ENCODE peak calls at places on chromosome 18, in four cellular contexts. One of them, this sample, is unnamed.

GRCh38 chr18:8474661-8475060 is 134.6 kb upstream of the RAB12 start:
- DNase-seq in stimulated activated naive B cell treated with anti-CD40 and anti-IgM and Interleukin-4, amounts not matched to agents 10 μg/mL and 1 μg/mL and 100 μg/mL, for 72 hours: no peak
- DNase-seq in left ventricle myocardium inferior: no peak
- DNase-seq in myocyte: no peak
- DNase-seq in this sample: no peak

GRCh38 chr18:22223263-22223960 is 54.0 kb downstream of the GATA6 start:
- DNase-seq in left ventricle myocardium inferior: peak
- DNase-seq in stimulated activated naive B cell treated with anti-CD40 and anti-IgM and Interleukin-4, amounts not matched to agents 10 μg/mL and 1 μg/mL and 100 μg/mL, for 72 hours: no peak
- DNase-seq in myocyte: peak
- DNase-seq in this sample: no peak

GRCh38 chr18:3726241-3726951 is 276.4 kb downstream of the TGIF1 start:
- DNase-seq in stimulated activated naive B cell treated with anti-CD40 and anti-IgM and Interleukin-4, amounts not matched to agents 10 μg/mL and 1 μg/mL and 100 μg/mL, for 72 hours: no peak
- DNase-seq in left ventricle myocardium inferior: no peak
- DNase-seq in myocyte: no peak
- DNase-seq in this sample: no peak

GRCh38 chr18:76859474-76860339 is 37.4 kb downstream of the ZNF236 start:
- DNase-seq in stimulated activated naive B cell treated with anti-CD40 and anti-IgM and Interleukin-4, amounts not matched to agents 10 μg/mL and 1 μg/mL and 100 μg/mL, for 72 hours: no peak
- DNase-seq in myocyte: no peak
- DNase-seq in left ventricle myocardium inferior: no peak
- DNase-seq in this sample: no peak

GRCh38 chr18:53991805-53992204 is 232.7 kb downstream of the MBD2 start:
- DNase-seq in myocyte: peak
- DNase-seq in stimulated activated naive B cell treated with anti-CD40 and anti-IgM and Interleukin-4, amounts not matched to agents 10 μg/mL and 1 μg/mL and 100 μg/mL, for 72 hours: no peak
- DNase-seq in left ventricle myocardium inferior: no peak
- DNase-seq in this sample: no peak

GRCh38 chr18:55920063-55920462 is 332.1 kb upstream of the TCF4 start:
- DNase-seq in myocyte: no peak
- DNase-seq in left ventricle myocardium inferior: no peak
- DNase-seq in stimulated activated naive B cell treated with anti-CD40 and anti-IgM and Interleukin-4, amounts not matched to agents 10 μg/mL and 1 μg/mL and 100 μg/mL, for 72 hours: no peak
- DNase-seq in this sample: no peak

GRCh38 chr18:12921178-12921577 is 26.6 kb upstream of the SEH1L start:
- DNase-seq in left ventricle myocardium inferior: no peak
- DNase-seq in myocyte: no peak
- DNase-seq in stimulated activated naive B cell treated with anti-CD40 and anti-IgM and Interleukin-4, amounts not matched to agents 10 μg/mL and 1 μg/mL and 100 μg/mL, for 72 hours: no peak
- DNase-seq in this sample: no peak

GRCh38 chr18:72283148-72283925 is 260.8 kb downstream of the CBLN2 start:
- DNase-seq in left ventricle myocardium inferior: no peak
- DNase-seq in stimulated activated naive B cell treated with anti-CD40 and anti-IgM and Interleukin-4, amounts not matched to agents 10 μg/mL and 1 μg/mL and 100 μg/mL, for 72 hours: no peak
- DNase-seq in myocyte: no peak
- DNase-seq in this sample: no peak

GRCh38 chr18:63255435-63255834 is 64.1 kb downstream of the BCL2 start:
- DNase-seq in stimulated activated naive B cell treated with anti-CD40 and anti-IgM and Interleukin-4, amounts not matched to agents 10 μg/mL and 1 μg/mL and 100 μg/mL, for 72 hours: no peak
- DNase-seq in myocyte: no peak
- DNase-seq in left ventricle myocardium inferior: no peak
- DNase-seq in this sample: no peak

GRCh38 chr18:56108486-56109367 is 520.7 kb upstream of the TCF4 start:
- DNase-seq in left ventricle myocardium inferior: no peak
- DNase-seq in stimulated activated naive B cell treated with anti-CD40 and anti-IgM and Interleukin-4, amounts not matched to agents 10 μg/mL and 1 μg/mL and 100 μg/mL, for 72 hours: no peak
- DNase-seq in myocyte: no peak
- DNase-seq in this sample: no peak

GRCh38 chr18:21991897-21992296 is 177.5 kb upstream of the GATA6 start:
- DNase-seq in stimulated activated naive B cell treated with anti-CD40 and anti-IgM and Interleukin-4, amounts not matched to agents 10 μg/mL and 1 μg/mL and 100 μg/mL, for 72 hours: no peak
- DNase-seq in myocyte: no peak
- DNase-seq in left ventricle myocardium inferior: no peak
- DNase-seq in this sample: no peak

GRCh38 chr18:45724591-45724990 is 610 bp downstream of the SLC14A1 start:
- DNase-seq in left ventricle myocardium inferior: no peak
- DNase-seq in stimulated activated naive B cell treated with anti-CD40 and anti-IgM and Interleukin-4, amounts not matched to agents 10 μg/mL and 1 μg/mL and 100 μg/mL, for 72 hours: no peak
- DNase-seq in myocyte: peak
- DNase-seq in this sample: no peak

GRCh38 chr18:4831127-4831526 is 365.9 kb downstream of the AKAIN1 start:
- DNase-seq in stimulated activated naive B cell treated with anti-CD40 and anti-IgM and Interleukin-4, amounts not matched to agents 10 μg/mL and 1 μg/mL and 100 μg/mL, for 72 hours: no peak
- DNase-seq in myocyte: no peak
- DNase-seq in left ventricle myocardium inferior: no peak
- DNase-seq in this sample: no peak

GRCh38 chr18:69567813-69568488 is 167.3 kb downstream of the DOK6 start:
- DNase-seq in stimulated activated naive B cell treated with anti-CD40 and anti-IgM and Interleukin-4, amounts not matched to agents 10 μg/mL and 1 μg/mL and 100 μg/mL, for 72 hours: no peak
- DNase-seq in myocyte: no peak
- DNase-seq in left ventricle myocardium inferior: no peak
- DNase-seq in this sample: no peak

GRCh38 chr18:9418047-9418690 is 57.1 kb upstream of the RALBP1 start:
- DNase-seq in left ventricle myocardium inferior: no peak
- DNase-seq in stimulated activated naive B cell treated with anti-CD40 and anti-IgM and Interleukin-4, amounts not matched to agents 10 μg/mL and 1 μg/mL and 100 μg/mL, for 72 hours: no peak
- DNase-seq in myocyte: no peak
- DNase-seq in this sample: peak

GRCh38 chr18:5584751-5585417 is 41.1 kb upstream of the EPB41L3 start:
- DNase-seq in left ventricle myocardium inferior: no peak
- DNase-seq in myocyte: no peak
- DNase-seq in stimulated activated naive B cell treated with anti-CD40 and anti-IgM and Interleukin-4, amounts not matched to agents 10 μg/mL and 1 μg/mL and 100 μg/mL, for 72 hours: no peak
- DNase-seq in this sample: no peak

GRCh38 chr18:5463390-5463789 is 80.4 kb downstream of the EPB41L3 start:
- DNase-seq in myocyte: no peak
- DNase-seq in left ventricle myocardium inferior: peak
- DNase-seq in stimulated activated naive B cell treated with anti-CD40 and anti-IgM and Interleukin-4, amounts not matched to agents 10 μg/mL and 1 μg/mL and 100 μg/mL, for 72 hours: no peak
- DNase-seq in this sample: no peak

GRCh38 chr18:62436636-62437519 is 85.9 kb upstream of the ZCCHC2 start:
- DNase-seq in myocyte: peak
- DNase-seq in stimulated activated naive B cell treated with anti-CD40 and anti-IgM and Interleukin-4, amounts not matched to agents 10 μg/mL and 1 μg/mL and 100 μg/mL, for 72 hours: no peak
- DNase-seq in left ventricle myocardium inferior: peak
- DNase-seq in this sample: no peak

GRCh38 chr18:5294618-5295230 is 802 bp downstream of the ZBTB14 start:
- DNase-seq in left ventricle myocardium inferior: peak
- DNase-seq in myocyte: peak
- DNase-seq in stimulated activated naive B cell treated with anti-CD40 and anti-IgM and Interleukin-4, amounts not matched to agents 10 μg/mL and 1 μg/mL and 100 μg/mL, for 72 hours: peak
- DNase-seq in this sample: no peak

GRCh38 chr18:63003899-63004298 is 288.6 kb downstream of the PHLPP1 start:
- DNase-seq in left ventricle myocardium inferior: no peak
- DNase-seq in myocyte: no peak
- DNase-seq in stimulated activated naive B cell treated with anti-CD40 and anti-IgM and Interleukin-4, amounts not matched to agents 10 μg/mL and 1 μg/mL and 100 μg/mL, for 72 hours: no peak
- DNase-seq in this sample: no peak

GRCh38 chr18:48948112-48949050 is 2.4 kb downstream of the SMAD7 start:
- DNase-seq in stimulated activated naive B cell treated with anti-CD40 and anti-IgM and Interleukin-4, amounts not matched to agents 10 μg/mL and 1 μg/mL and 100 μg/mL, for 72 hours: peak
- DNase-seq in left ventricle myocardium inferior: no peak
- DNase-seq in myocyte: no peak
- DNase-seq in this sample: peak

GRCh38 chr18:64017870-64018269 is 48.0 kb downstream of the SERPINB8 start:
- DNase-seq in stimulated activated naive B cell treated with anti-CD40 and anti-IgM and Interleukin-4, amounts not matched to agents 10 μg/mL and 1 μg/mL and 100 μg/mL, for 72 hours: no peak
- DNase-seq in myocyte: peak
- DNase-seq in left ventricle myocardium inferior: no peak
- DNase-seq in this sample: no peak

GRCh38 chr18:62366992-62367391 is 41.9 kb downstream of the TNFRSF11A start:
- DNase-seq in stimulated activated naive B cell treated with anti-CD40 and anti-IgM and Interleukin-4, amounts not matched to agents 10 μg/mL and 1 μg/mL and 100 μg/mL, for 72 hours: no peak
- DNase-seq in myocyte: no peak
- DNase-seq in left ventricle myocardium inferior: no peak
- DNase-seq in this sample: no peak

GRCh38 chr18:24413148-24413547 is 13.3 kb upstream of the IMPACT start:
- DNase-seq in left ventricle myocardium inferior: no peak
- DNase-seq in stimulated activated naive B cell treated with anti-CD40 and anti-IgM and Interleukin-4, amounts not matched to agents 10 μg/mL and 1 μg/mL and 100 μg/mL, for 72 hours: no peak
- DNase-seq in myocyte: peak
- DNase-seq in this sample: no peak

GRCh38 chr18:47929681-47930085 is 776 bp downstream of the SMAD2 start:
- DNase-seq in left ventricle myocardium inferior: no peak
- DNase-seq in stimulated activated naive B cell treated with anti-CD40 and anti-IgM and Interleukin-4, amounts not matched to agents 10 μg/mL and 1 μg/mL and 100 μg/mL, for 72 hours: no peak
- DNase-seq in myocyte: no peak
- DNase-seq in this sample: no peak

GRCh38 chr18:35971661-35972196 is 750 bp upstream of the RMP24 start:
- DNase-seq in stimulated activated naive B cell treated with anti-CD40 and anti-IgM and Interleukin-4, amounts not matched to agents 10 μg/mL and 1 μg/mL and 100 μg/mL, for 72 hours: no peak
- DNase-seq in left ventricle myocardium inferior: no peak
- DNase-seq in myocyte: no peak
- DNase-seq in this sample: no peak